ENCODE peak calls at places on chromosomes 11 and 22, in eight cellular contexts. F, L, T, G, J, E, A and M are unnamed samples.
A peak's percentile ranks its signal among the peaks of the same experiment; 100 is the strongest.

GRCh38 chr11:45879803-45880685 is 5.4 kb upstream of the MAPK8IP1 start:
- DNase-seq in J (no peak), F (no peak), A (no peak), G (no peak), L (no peak), E (no peak), T (peak; percentile 77), M (no peak)

GRCh38 chr11:38543311-38543710 is 1945.3 kb upstream of the RAG2 start:
- DNase-seq in E (no peak), J (no peak), A (peak; percentile 8), L (no peak), F (no peak), G (no peak), T (no peak), M (no peak)

GRCh38 chr11:63564056-63564784 is 1.0 kb upstream of the PLAAT2 start:
- DNase-seq in G (peak; percentile 61), E (peak; percentile 15), F (no peak), L (no peak), J (peak; percentile 93), T (no peak), A (no peak), M (no peak)

GRCh38 chr11:117528061-117528780 is 200.6 kb downstream of the CEP164 start:
- DNase-seq in T (no peak), L (no peak), A (no peak), F (no peak), E (peak; percentile 50), J (no peak), G (no peak), M (no peak)

GRCh38 chr22:37211853-37212173 is 464 bp downstream of the SSTR3 start:
- DNase-seq in T (no peak), L (peak; percentile 9), J (no peak), A (no peak), F (no peak), E (no peak), G (peak; percentile 37), M (no peak)

GRCh38 chr11:61679893-61680621 is at the start of gene DAGLA:
- DNase-seq in L (peak; percentile 70), A (peak; percentile 72), F (no peak), E (peak; percentile 66), G (peak; percentile 86), J (peak; percentile 59), T (peak; percentile 52), M (peak; percentile 83)

GRCh38 chr11:10450451-10451398 is 4.3 kb upstream of the AMPD3 start:
- DNase-seq in F (no peak), G (peak; percentile 84), T (no peak), L (peak; percentile 64), J (peak; percentile 43), A (peak; percentile 41), E (peak; percentile 33), M (peak; percentile 50)

GRCh38 chr22:26777402-26777801 is 120.0 kb downstream of the MIAT start:
- DNase-seq in A (peak; percentile 25), F (no peak), G (no peak), L (no peak), T (no peak), E (no peak), J (no peak), M (no peak)

GRCh38 chr22:50620861-50621490 is 7.0 kb downstream of the ARSA start:
- DNase-seq in F (no peak), T (no peak), E (no peak), G (peak; percentile 48), J (peak; percentile 87), L (peak; percentile 49), A (no peak), M (no peak)

GRCh38 chr22:50621491-50621880 is 6.5 kb downstream of the ARSA start:
- DNase-seq in G (no peak), L (no peak), A (no peak), J (peak; percentile 85), T (no peak), E (no peak), F (no peak), M (no peak)

GRCh38 chr22:50624347-50625130 is 3.4 kb downstream of the ARSA start:
- DNase-seq in F (no peak), G (no peak), A (no peak), T (no peak), E (no peak), J (no peak), L (no peak), M (no peak)

GRCh38 chr22:50622723-50623327 is 5.1 kb downstream of the ARSA start:
- DNase-seq in J (no peak), A (no peak), L (no peak), E (peak; percentile 89), G (peak; percentile 95), T (no peak), F (no peak), M (no peak)

GRCh38 chr22:50621948-50622722 is 5.8 kb downstream of the ARSA start:
- DNase-seq in E (peak; percentile 62), G (peak; percentile 44), T (no peak), A (no peak), J (peak; percentile 50), L (no peak), F (no peak), M (no peak)
- TF ChIP-seq CTCF in E (no peak), G (peak; percentile 50), T (no peak), A (no peak), J (peak; percentile 42), L (no peak), F (no peak), M (no peak)

GRCh38 chr11:32704775-32705174 is 89.7 kb downstream of the CCDC73 start:
- DNase-seq in G (no peak), J (no peak), F (no peak), L (no peak), A (no peak), T (no peak), E (no peak), M (no peak)
- TF ChIP-seq CTCF in G (no peak), J (no peak), F (no peak), L (no peak), A (no peak), T (no peak), E (no peak), M (no peak)

DNA sequence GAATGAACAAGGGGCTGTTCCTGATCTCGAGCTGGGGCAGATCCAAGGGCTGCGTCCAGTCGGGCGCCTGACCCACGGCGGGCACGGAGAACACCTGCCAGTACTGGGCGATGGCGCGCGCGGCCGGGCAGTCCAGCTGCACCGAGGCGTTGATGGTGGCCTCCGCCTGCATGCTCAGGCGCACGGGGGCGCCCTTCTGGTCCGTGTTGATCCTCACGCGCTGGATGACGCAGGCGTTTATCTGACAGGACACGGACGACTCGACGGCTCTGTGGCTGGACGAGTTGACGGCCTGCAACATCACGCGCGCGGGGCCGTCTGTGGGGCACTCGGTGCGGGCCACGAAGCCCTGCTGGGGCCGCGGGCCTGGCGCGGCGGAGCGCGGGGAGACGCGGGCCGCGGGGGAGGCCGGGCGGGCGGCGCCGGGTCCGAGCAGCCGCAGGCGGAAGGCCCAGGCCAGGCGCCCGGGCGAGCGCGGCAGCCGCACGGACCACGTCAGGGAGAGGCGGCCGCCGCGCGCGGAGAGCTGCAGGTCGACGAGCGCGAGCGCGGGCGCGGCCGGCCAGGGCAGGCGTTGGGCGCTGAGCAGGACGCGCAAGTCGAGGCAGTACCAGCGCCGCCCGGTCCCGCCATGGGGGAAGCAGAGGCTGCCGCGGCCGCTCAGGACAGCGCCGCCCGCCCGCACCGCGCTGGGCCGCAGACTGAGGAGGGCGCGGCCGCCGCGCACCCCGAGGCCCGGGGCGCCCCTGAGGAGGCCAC is 515 bp downstream of the PKDREJ start:
- DNase-seq in F (no peak), E (no peak), G (peak; percentile 72), J (no peak), T (peak; percentile 50), L (no peak), A (peak; percentile 67), M (peak; percentile 69)
- TF ChIP-seq CTCF in F (peak; percentile 28), E (no peak), G (peak; percentile 39), J (no peak), T (no peak), L (no peak), A (peak; percentile 30), M (peak; percentile 20)

GRCh38 chr22:31496007-31496734 is at the start of gene SFI1:
- DNase-seq in G (peak; percentile 93), J (peak; percentile 98), E (peak; percentile 78), T (peak; percentile 88), A (peak; percentile 94), F (peak; percentile 97), L (peak; percentile 96), M (peak; percentile 89)
- TF ChIP-seq CTCF in G (peak; percentile 40), J (peak; percentile 22), E (no peak), T (no peak), A (peak; percentile 41), F (peak; percentile 30), L (no peak), M (no peak)

GRCh38 chr11:16630651-16631050 is 107.8 kb upstream of the C11orf58 start:
- DNase-seq in A (no peak), E (no peak), L (no peak), G (no peak), T (no peak), J (no peak), F (no peak), M (no peak)

GRCh38 chr11:16632295-16633200 is 105.9 kb upstream of the C11orf58 start:
- DNase-seq in L (no peak), T (no peak), J (peak; percentile 11), E (no peak), A (peak; percentile 25), F (no peak), G (no peak), M (no peak)
- TF ChIP-seq CTCF in L (no peak), T (no peak), J (peak; percentile 36), E (no peak), A (peak; percentile 44), F (no peak), G (peak; percentile 28), M (peak; percentile 60)

GRCh38 chr11:57763568-57763967 is 2.0 kb downstream of the CTNND1 start:
- DNase-seq in G (no peak), A (peak; percentile 55), T (no peak), E (no peak), J (no peak), L (no peak), F (no peak), M (no peak)
- TF ChIP-seq CTCF in G (peak; percentile 54), A (peak; percentile 55), T (peak; percentile 27), E (no peak), J (no peak), L (no peak), F (peak; percentile 37), M (peak; percentile 21)

DNA sequence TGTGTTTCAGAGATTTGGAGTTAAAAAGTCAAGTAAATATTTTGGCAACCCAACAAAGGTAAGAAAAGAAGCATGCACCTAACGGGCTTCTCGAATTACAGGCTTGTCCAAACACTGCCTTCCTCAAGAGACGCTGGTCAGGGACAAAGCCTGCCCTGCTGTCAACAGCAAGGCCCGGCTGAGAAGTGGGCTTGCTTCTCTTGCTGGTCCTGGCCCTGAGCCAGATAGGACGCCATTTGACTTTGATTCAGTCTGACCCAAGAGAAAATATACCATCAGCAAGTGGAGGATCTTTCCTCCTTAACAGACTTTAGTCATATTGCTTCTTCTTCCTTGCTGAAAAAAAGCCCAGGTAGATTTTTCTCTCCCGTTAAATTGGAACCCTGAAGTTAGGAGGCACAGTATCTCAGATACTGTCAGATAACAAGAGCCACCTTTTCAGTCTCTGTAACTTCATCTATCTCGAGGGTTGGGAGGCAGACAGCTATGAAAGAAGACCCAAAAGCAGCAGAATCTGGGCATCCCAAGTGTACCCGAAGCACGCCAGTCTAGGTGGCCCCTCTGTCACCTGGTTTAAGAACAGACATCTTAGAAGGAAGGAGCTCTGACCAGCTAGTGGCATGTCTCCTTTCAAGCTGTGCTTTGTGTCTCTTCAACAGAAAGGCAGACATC is 57.5 kb downstream of the C22orf31 start:
- DNase-seq in G (no peak), A (no peak), J (no peak), F (no peak), L (no peak), T (no peak), E (peak; percentile 34), M (peak; percentile 20)
- TF ChIP-seq CTCF in G (no peak), A (no peak), J (no peak), F (no peak), L (no peak), T (no peak), E (no peak), M (no peak)